ENCODE peak calls at places on chromosome 9, in six cellular contexts. E, D, K, C, P and M are unnamed samples.

GRCh38 chr9:15136646-15137045 is 170.4 kb downstream of the TTC39B start:
- DNase-seq in E (no peak), D (peak), K (peak), C (no peak), P (no peak), M (no peak)

GRCh38 chr9:16705121-16705604 is 165.3 kb downstream of the BNC2 start:
- DNase-seq in E (peak), D (peak), K (peak), C (peak), P (peak), M (peak)

GRCh38 chr9:26658476-26658875 is 234.1 kb downstream of the CAAP1 start:
- DNase-seq in E (no peak), D (no peak), K (no peak), C (no peak), P (no peak), M (no peak)

GRCh38 chr9:129473523-129474244 is 147.2 kb downstream of the C9orf50 start:
- DNase-seq in E (peak), D (peak), K (peak), C (peak), P (no peak), M (no peak)

GRCh38 chr9:100160021-100160420 is 61.0 kb downstream of the INVS start:
- DNase-seq in E (no peak), D (no peak), K (no peak), C (no peak), P (no peak), M (peak)

GRCh38 chr9:130426883-130427282 is 17.9 kb upstream of the ASS1 start:
- DNase-seq in E (no peak), D (no peak), K (peak), C (peak), P (no peak), M (no peak)

GRCh38 chr9:133569891-133570651 is 35.6 kb downstream of the ADAMTSL2 start:
- DNase-seq in E (no peak), D (no peak), K (no peak), C (no peak), P (no peak), M (no peak)

GRCh38 chr9:124781967-124782660 is 5.2 kb downstream of the OLFML2A start:
- DNase-seq in E (peak), D (no peak), K (no peak), C (peak), P (peak), M (no peak)

GRCh38 chr9:79329861-79330260 is 241.9 kb upstream of the TLE4 start:
- DNase-seq in E (no peak), D (no peak), K (no peak), C (no peak), P (no peak), M (no peak)

GRCh38 chr9:12689233-12689632 is 4.0 kb upstream of the TYRP1 start:
- DNase-seq in E (no peak), D (no peak), K (no peak), C (no peak), P (no peak), M (no peak)

GRCh38 chr9:88237454-88238280 is 99.4 kb upstream of the SPATA31C2 start:
- DNase-seq in E (no peak), D (no peak), K (no peak), C (no peak), P (no peak), M (no peak)

GRCh38 chr9:125460883-125461475 is 199.4 kb downstream of the GAPVD1 start:
- DNase-seq in E (peak), D (no peak), K (peak), C (no peak), P (no peak), M (no peak)

GRCh38 chr9:101738566-101739183 is at the start of gene GRIN3A:
- DNase-seq in E (no peak), D (peak), K (no peak), C (no peak), P (peak), M (no peak)

GRCh38 chr9:581673-582497 is 259.6 kb upstream of the DMRT1 start:
- DNase-seq in E (no peak), D (peak), K (no peak), C (no peak), P (peak), M (no peak)

GRCh38 chr9:136346927-136347465 is 16.5 kb downstream of the DNLZ start:
- DNase-seq in E (no peak), D (no peak), K (no peak), C (no peak), P (no peak), M (no peak)

GRCh38 chr9:99249619-99250018 is 27.5 kb downstream of the SEC61B start:
- DNase-seq in E (no peak), D (no peak), K (no peak), C (no peak), P (no peak), M (no peak)

GRCh38 chr9:33785914-33786313 is 9.4 kb upstream of the PRSS3 start:
- DNase-seq in E (no peak), D (peak), K (peak), C (no peak), P (no peak), M (no peak)

GRCh38 chr9:76109953-76110352 is 219.5 kb downstream of the PCSK5 start:
- DNase-seq in E (no peak), D (no peak), K (peak), C (peak), P (no peak), M (no peak)

GRCh38 chr9:38376266-38376665 is 16.2 kb upstream of the ALDH1B1 start:
- DNase-seq in E (no peak), D (no peak), K (no peak), C (no peak), P (no peak), M (no peak)

GRCh38 chr9:131492070-131492469 is 10.6 kb upstream of the POMT1 start:
- DNase-seq in E (no peak), D (no peak), K (no peak), C (peak), P (no peak), M (no peak)

GRCh38 chr9:131487621-131488031 is 15.1 kb upstream of the POMT1 start:
- DNase-seq in E (no peak), D (no peak), K (peak), C (no peak), P (no peak), M (no peak)

GRCh38 chr9:131494296-131494870 is 8.3 kb upstream of the POMT1 start:
- DNase-seq in E (no peak), D (no peak), K (no peak), C (no peak), P (no peak), M (no peak)

GRCh38 chr9:131490514-131490913 is 12.2 kb upstream of the POMT1 start:
- DNase-seq in E (no peak), D (no peak), K (no peak), C (no peak), P (no peak), M (no peak)

GRCh38 chr9:131491001-131491710 is 11.6 kb upstream of the POMT1 start:
- DNase-seq in E (no peak), D (no peak), K (no peak), C (no peak), P (no peak), M (no peak)
- H3K4me3 ChIP-seq in E (no peak), D (no peak), K (no peak), C (no peak), P (no peak), M (no peak)

GRCh38 chr9:115814081-115814480 is 339.5 kb upstream of the PAPPA start:
- DNase-seq in E (no peak), D (no peak), K (no peak), C (no peak), P (no peak), M (no peak)
- TF ChIP-seq CTCF in E (no peak), D (no peak), K (no peak), C (no peak), P (no peak), M (no peak)

DNA sequence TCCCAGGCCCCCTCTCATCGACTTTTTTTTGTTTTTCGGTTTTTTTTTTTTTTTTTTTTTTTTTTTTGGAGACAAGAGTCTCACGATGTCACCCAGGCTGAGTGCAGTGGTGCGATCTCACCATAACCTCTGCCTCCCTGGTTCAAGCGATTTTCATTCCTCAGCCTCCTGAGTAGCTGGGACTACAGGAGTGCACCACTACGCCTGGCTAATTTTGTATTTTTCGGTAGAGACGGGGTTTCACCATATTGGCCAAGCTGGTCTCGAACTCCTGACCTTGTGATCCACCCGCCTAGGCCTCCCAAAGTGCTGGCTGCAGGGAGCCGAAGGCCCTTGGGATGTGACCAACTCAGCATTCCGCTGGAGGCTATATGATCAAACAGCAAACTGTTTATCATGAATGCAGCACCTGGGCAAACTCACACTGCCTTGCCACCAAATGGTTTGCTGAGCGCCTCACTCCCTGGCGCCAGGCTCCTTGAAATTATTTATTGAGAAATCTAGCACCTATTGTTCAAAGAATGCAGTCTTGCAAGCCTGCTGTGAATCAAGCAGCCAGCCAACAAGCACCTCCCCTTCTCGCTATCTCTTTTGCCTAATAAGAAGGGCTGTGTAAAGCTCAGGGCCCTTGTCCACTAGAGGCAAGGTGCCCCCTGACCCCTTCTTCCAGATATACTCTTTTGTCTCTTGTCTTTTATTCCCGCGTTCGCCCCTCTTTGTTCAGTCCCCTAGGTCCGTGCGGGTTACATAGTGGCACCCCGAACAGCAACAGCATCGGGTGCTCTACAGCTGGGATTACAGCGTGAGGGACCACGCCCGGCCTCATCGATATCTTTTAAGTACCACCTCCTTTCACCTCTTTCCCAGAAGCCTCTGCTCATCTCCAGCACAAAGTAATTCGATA is 1.2 kb downstream of the RIGI start:
- DNase-seq in E (no peak), D (no peak), K (no peak), C (no peak), P (peak), M (no peak)
- H3K4me3 ChIP-seq in E (peak), D (no peak), K (peak), C (peak), P (peak), M (peak)

GRCh38 chr9:134880484-134881312 is at the start of gene FCN2:
- DNase-seq in E (no peak), D (no peak), K (no peak), C (no peak), P (no peak), M (no peak)

GRCh38 chr9:134884492-134884891 is 3.9 kb downstream of the FCN2 start:
- DNase-seq in E (no peak), D (no peak), K (no peak), C (no peak), P (no peak), M (no peak)

GRCh38 chr9:134881313-134881670 is 682 bp downstream of the FCN2 start:
- DNase-seq in E (no peak), D (no peak), K (no peak), C (no peak), P (no peak), M (no peak)

GRCh38 chr9:134883040-134883782 is 2.6 kb downstream of the FCN2 start:
- DNase-seq in E (no peak), D (no peak), K (no peak), C (no peak), P (no peak), M (no peak)

DNA sequence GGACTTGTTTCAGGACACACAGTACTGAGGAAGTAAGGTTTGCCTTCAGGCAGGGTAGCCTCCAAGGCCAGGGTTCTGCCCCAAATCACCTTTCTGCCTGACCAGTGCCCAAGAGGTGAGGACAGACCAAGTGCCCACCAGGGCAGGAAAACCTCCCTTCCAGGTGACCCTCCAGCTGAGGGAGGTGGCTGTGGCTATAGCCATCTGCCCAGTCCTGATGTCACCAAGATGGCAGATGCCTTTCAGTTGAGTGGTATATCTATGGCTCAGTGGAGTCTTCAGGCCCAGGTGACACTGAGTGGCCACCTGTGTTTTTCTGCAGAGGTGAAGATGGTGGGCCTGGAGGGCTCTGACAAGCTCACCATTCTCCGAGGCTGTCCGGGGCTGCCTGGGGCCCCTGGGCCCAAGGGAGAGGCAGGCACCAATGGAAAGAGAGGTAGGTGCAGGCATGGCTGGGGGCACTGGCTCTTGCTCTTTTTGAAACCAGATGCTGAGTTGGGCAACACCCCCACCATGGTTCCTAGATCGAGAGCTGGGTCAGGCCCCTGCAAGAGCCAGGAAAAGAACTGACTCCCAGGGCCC is 1.7 kb downstream of the FCN2 start:
- DNase-seq in E (no peak), D (no peak), K (no peak), C (no peak), P (no peak), M (no peak)
- TF ChIP-seq CTCF in E (no peak), D (no peak), K (no peak), C (no peak), P (no peak), M (no peak)

DNA sequence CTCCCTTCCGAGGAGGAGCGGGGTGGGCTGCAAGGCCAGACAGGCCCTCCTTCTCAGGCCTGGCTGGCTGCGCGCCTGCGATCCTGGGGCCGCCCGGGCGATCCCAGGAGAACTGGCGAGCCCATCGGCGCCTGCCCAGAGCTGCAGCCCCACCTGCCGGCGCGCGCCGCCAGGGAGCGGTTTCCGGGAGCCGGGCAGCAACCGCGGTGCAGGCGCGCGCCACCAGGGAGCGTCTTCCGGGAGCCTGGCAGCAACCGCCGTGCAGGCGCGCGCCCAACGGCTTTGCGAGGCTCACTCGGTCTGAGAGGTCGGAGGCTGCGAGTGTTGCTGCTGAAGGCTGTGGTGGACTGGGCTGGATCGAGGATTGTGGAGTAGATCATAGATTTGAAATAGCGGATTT is 668.7 kb downstream of the SPATA31A6 start:
- DNase-seq in E (no peak), D (peak), K (peak), C (no peak), P (peak), M (peak)
- H3K4me3 ChIP-seq in E (no peak), D (no peak), K (no peak), C (no peak), P (peak), M (peak)

DNA sequence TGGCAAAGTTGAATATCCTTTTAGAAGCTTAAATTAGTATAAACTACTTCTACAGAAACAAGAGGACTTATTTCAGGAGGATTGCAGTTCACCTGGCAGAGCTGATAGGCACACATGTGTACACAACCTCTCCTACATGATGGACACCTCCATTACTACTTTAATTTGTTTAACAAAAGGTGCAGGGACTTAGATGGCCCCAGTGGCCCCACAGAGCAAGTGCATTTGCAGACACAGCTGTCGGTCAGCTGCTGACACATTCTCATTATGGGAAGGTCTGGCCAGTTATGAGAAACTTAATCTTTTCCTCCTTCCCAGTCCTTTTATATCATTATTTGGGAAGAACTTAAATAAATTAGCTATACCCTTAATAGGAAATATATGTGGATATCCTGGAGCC is 28.3 kb downstream of the TDRD7 start:
- DNase-seq in E (no peak), D (peak), K (no peak), C (no peak), P (no peak), M (no peak)
- TF ChIP-seq CTCF in E (no peak), D (no peak), K (no peak), C (no peak), P (no peak), M (no peak)